ENCODE peak calls at places on chromosomes 7 and 10, in six cellular contexts. P is pons, H is T-helper 1 cell, N is T-helper 9 cell, D is T47D, V is A172. T is an unnamed sample.

GRCh38 chr7:46320956-46321355 is 399.9 kb upstream of the IGFBP3 start:
- DNase-seq in H (no peak), N (no peak), D (no peak), V (no peak), P (no peak), T (no peak)

GRCh38 chr10:78212134-78212785 is 178.6 kb downstream of the RPS24 start:
- DNase-seq in N (no peak), D (no peak), H (no peak), V (peak), P (no peak), T (no peak)

GRCh38 chr7:37186753-37187152 is 261.9 kb downstream of the ELMO1 start:
- DNase-seq in D (no peak), V (no peak), P (no peak), H (no peak), N (no peak), T (no peak)

GRCh38 chr7:161786-162185 is 30.6 kb upstream of the FAM20C start:
- DNase-seq in N (no peak), P (no peak), H (no peak), V (no peak), D (no peak), T (no peak)

GRCh38 chr10:103613616-103614015 is 120.1 kb downstream of the NEURL1 start:
- DNase-seq in P (no peak), N (no peak), D (no peak), H (no peak), V (no peak), T (no peak)

GRCh38 chr10:93061594-93062498 is 1.2 kb downstream of the CYP26C1 start:
- DNase-seq in N (no peak), P (no peak), V (no peak), D (no peak), H (peak), T (no peak)

GRCh38 chr10:57657164-57657765 is 610.4 kb downstream of the IPMK start:
- DNase-seq in D (peak), H (peak), V (peak), P (peak), N (no peak), T (peak)

GRCh38 chr7:130896051-130896881 is 162.3 kb upstream of the KLF14 start:
- DNase-seq in D (no peak), N (no peak), V (peak), P (no peak), H (no peak), T (no peak)

GRCh38 chr7:144780071-144780608 is 55.7 kb downstream of the TPK1 start:
- DNase-seq in D (no peak), P (no peak), H (no peak), V (no peak), N (no peak), T (no peak)

GRCh38 chr7:115410427-115410805 is 488.5 kb downstream of the MDFIC start:
- DNase-seq in H (no peak), V (no peak), N (no peak), P (peak), D (no peak), T (no peak)

GRCh38 chr10:133388265-133388972 is 5.5 kb upstream of the MTG1 start:
- DNase-seq in P (no peak), V (no peak), H (no peak), D (no peak), N (no peak), T (no peak)

GRCh38 chr10:61957806-61958205 is 56.3 kb downstream of the ARID5B start:
- DNase-seq in N (no peak), V (no peak), P (no peak), H (no peak), D (no peak), T (no peak)

GRCh38 chr10:3048114-3049019 is 19.0 kb upstream of the PFKP start:
- DNase-seq in H (no peak), V (peak), D (no peak), N (no peak), P (no peak), T (no peak)

T was measured in activated T-helper 2 cell treated with anti-CD3 and anti-CD28 coated beads, Interferon-gamma antibody, Interleukin-2, Interleukin-4, amounts not matched to agents 10 μg/mL and 5 μg/mL and 100 μg/mL, durations not matched to agents 14 hours and 24 hours and 36 hours.